ENCODE peak calls at places on chromosomes 1 and 21, in nine cellular contexts. One of them, this sample, is unnamed.
A peak's percentile ranks its signal among the peaks of the same experiment; 100 is the strongest.

GRCh38 chr1:4662723-4663122 is 8.3 kb downstream of the AJAP1 start:
- DNase-seq in ovary: no peak
- DNase-seq in suprapubic skin: no peak
- DNase-seq in H1: no peak
- DNase-seq in upper lobe of left lung: no peak
- DNase-seq in stomach: no peak
- DNase-seq in sigmoid colon: no peak
- DNase-seq in A549: no peak
- DNase-seq in tibial nerve: no peak
- DNase-seq in this sample: no peak

GRCh38 chr1:66217021-66217420 is 316.9 kb upstream of the SGIP1 start:
- DNase-seq in upper lobe of left lung: no peak
- DNase-seq in tibial nerve: no peak
- DNase-seq in suprapubic skin: no peak
- DNase-seq in ovary: no peak
- DNase-seq in stomach: no peak
- DNase-seq in H1: no peak
- DNase-seq in A549: peak; percentile 26
- DNase-seq in sigmoid colon: no peak
- DNase-seq in this sample: no peak

GRCh38 chr21:42164064-42164789 is 54.7 kb upstream of the ABCG1 start:
- DNase-seq in sigmoid colon: peak; percentile 79
- DNase-seq in A549: no peak
- DNase-seq in ovary: no peak
- DNase-seq in stomach: peak; percentile 83
- DNase-seq in suprapubic skin: peak; percentile 81
- DNase-seq in upper lobe of left lung: peak; percentile 78
- DNase-seq in H1: peak; percentile 7
- DNase-seq in tibial nerve: peak; percentile 42
- DNase-seq in this sample: peak; percentile 83

GRCh38 chr1:56872597-56872996 is 18.0 kb downstream of the C8A start:
- DNase-seq in upper lobe of left lung: no peak
- DNase-seq in sigmoid colon: no peak
- DNase-seq in tibial nerve: no peak
- DNase-seq in suprapubic skin: no peak
- DNase-seq in H1: no peak
- DNase-seq in ovary: no peak
- DNase-seq in stomach: no peak
- DNase-seq in A549: no peak
- DNase-seq in this sample: no peak

GRCh38 chr1:168428063-168428731 is 115.6 kb downstream of the XCL2 start:
- DNase-seq in ovary: peak; percentile 24
- DNase-seq in upper lobe of left lung: no peak
- DNase-seq in H1: no peak
- DNase-seq in tibial nerve: no peak
- DNase-seq in stomach: no peak
- DNase-seq in A549: no peak
- DNase-seq in sigmoid colon: peak; percentile 85
- DNase-seq in suprapubic skin: no peak
- DNase-seq in this sample: no peak

GRCh38 chr1:111510003-111510380 is 6.6 kb upstream of the ADORA3 start:
- DNase-seq in H1: no peak
- DNase-seq in upper lobe of left lung: no peak
- DNase-seq in suprapubic skin: no peak
- DNase-seq in tibial nerve: no peak
- DNase-seq in A549: no peak
- DNase-seq in sigmoid colon: peak; percentile 79
- DNase-seq in ovary: no peak
- DNase-seq in stomach: no peak
- DNase-seq in this sample: no peak

GRCh38 chr1:219927298-219927955 is 930 bp downstream of the SLC30A10 start:
- DNase-seq in sigmoid colon: no peak
- DNase-seq in ovary: no peak
- DNase-seq in H1: no peak
- DNase-seq in upper lobe of left lung: no peak
- DNase-seq in tibial nerve: no peak
- DNase-seq in A549: no peak
- DNase-seq in suprapubic skin: no peak
- DNase-seq in stomach: no peak
- DNase-seq in this sample: no peak

GRCh38 chr1:31702836-31703404 is 897 bp downstream of the COL16A1 start:
- DNase-seq in stomach: no peak
- DNase-seq in A549: no peak
- DNase-seq in upper lobe of left lung: no peak
- DNase-seq in sigmoid colon: peak; percentile 65
- DNase-seq in suprapubic skin: no peak
- DNase-seq in H1: no peak
- DNase-seq in ovary: no peak
- DNase-seq in tibial nerve: no peak
- DNase-seq in this sample: no peak

GRCh38 chr1:223712856-223713494 is 636 bp downstream of the CAPN2 start:
- DNase-seq in stomach: no peak
- DNase-seq in A549: no peak
- DNase-seq in sigmoid colon: peak; percentile 74
- DNase-seq in H1: no peak
- DNase-seq in suprapubic skin: no peak
- DNase-seq in upper lobe of left lung: no peak
- DNase-seq in tibial nerve: no peak
- DNase-seq in ovary: no peak
- DNase-seq in this sample: peak; percentile 57

GRCh38 chr1:19643602-19644419 is at the start of gene NBL1:
- DNase-seq in upper lobe of left lung: no peak
- DNase-seq in sigmoid colon: peak; percentile 90
- DNase-seq in ovary: peak; percentile 91
- DNase-seq in stomach: peak; percentile 68
- DNase-seq in tibial nerve: peak; percentile 57
- DNase-seq in H1: no peak
- DNase-seq in suprapubic skin: no peak
- DNase-seq in A549: peak; percentile 41
- DNase-seq in this sample: peak; percentile 84

GRCh38 chr1:15260418-15261154 is 13.6 kb downstream of the FHAD1 start:
- DNase-seq in stomach: no peak
- DNase-seq in A549: no peak
- DNase-seq in suprapubic skin: peak; percentile 24
- DNase-seq in ovary: no peak
- DNase-seq in upper lobe of left lung: no peak
- DNase-seq in sigmoid colon: no peak
- DNase-seq in H1: no peak
- DNase-seq in tibial nerve: no peak
- DNase-seq in this sample: no peak

GRCh38 chr1:7648761-7649384 is 122.2 kb upstream of the VAMP3 start:
- DNase-seq in A549: no peak
- DNase-seq in stomach: peak; percentile 86
- DNase-seq in ovary: no peak
- DNase-seq in suprapubic skin: no peak
- DNase-seq in sigmoid colon: peak; percentile 93
- DNase-seq in upper lobe of left lung: peak; percentile 93
- DNase-seq in H1: no peak
- DNase-seq in tibial nerve: peak; percentile 74
- DNase-seq in this sample: peak; percentile 51

GRCh38 chr1:206687251-206687914 is 2.7 kb downstream of the MAPKAPK2 start:
- DNase-seq in upper lobe of left lung: no peak
- DNase-seq in ovary: no peak
- DNase-seq in A549: no peak
- DNase-seq in sigmoid colon: no peak
- DNase-seq in H1: no peak
- DNase-seq in tibial nerve: no peak
- DNase-seq in suprapubic skin: no peak
- DNase-seq in stomach: no peak
- DNase-seq in this sample: no peak

GRCh38 chr1:207401578-207401977 is 52.5 kb upstream of the CR2 start:
- DNase-seq in tibial nerve: no peak
- DNase-seq in H1: no peak
- DNase-seq in upper lobe of left lung: no peak
- DNase-seq in sigmoid colon: no peak
- DNase-seq in stomach: no peak
- DNase-seq in A549: no peak
- DNase-seq in ovary: no peak
- DNase-seq in suprapubic skin: no peak
- DNase-seq in this sample: no peak

GRCh38 chr1:154861607-154862094 is 8.4 kb downstream of the KCNN3 start:
- DNase-seq in tibial nerve: no peak
- DNase-seq in sigmoid colon: peak; percentile 89
- DNase-seq in A549: no peak
- DNase-seq in stomach: no peak
- DNase-seq in suprapubic skin: no peak
- DNase-seq in H1: no peak
- DNase-seq in upper lobe of left lung: no peak
- DNase-seq in ovary: no peak
- DNase-seq in this sample: no peak

GRCh38 chr1:111804736-111805135 is 49.0 kb downstream of the DDX20 start:
- DNase-seq in tibial nerve: no peak
- DNase-seq in sigmoid colon: no peak
- DNase-seq in upper lobe of left lung: no peak
- DNase-seq in suprapubic skin: no peak
- DNase-seq in stomach: no peak
- DNase-seq in A549: no peak
- DNase-seq in H1: no peak
- DNase-seq in ovary: no peak
- DNase-seq in this sample: no peak

GRCh38 chr1:6935379-6936307 is 150.4 kb downstream of the CAMTA1 start:
- DNase-seq in ovary: no peak
- DNase-seq in sigmoid colon: no peak
- DNase-seq in A549: no peak
- DNase-seq in H1: no peak
- DNase-seq in upper lobe of left lung: no peak
- DNase-seq in tibial nerve: no peak
- DNase-seq in suprapubic skin: no peak
- DNase-seq in stomach: no peak
- DNase-seq in this sample: no peak

DNA sequence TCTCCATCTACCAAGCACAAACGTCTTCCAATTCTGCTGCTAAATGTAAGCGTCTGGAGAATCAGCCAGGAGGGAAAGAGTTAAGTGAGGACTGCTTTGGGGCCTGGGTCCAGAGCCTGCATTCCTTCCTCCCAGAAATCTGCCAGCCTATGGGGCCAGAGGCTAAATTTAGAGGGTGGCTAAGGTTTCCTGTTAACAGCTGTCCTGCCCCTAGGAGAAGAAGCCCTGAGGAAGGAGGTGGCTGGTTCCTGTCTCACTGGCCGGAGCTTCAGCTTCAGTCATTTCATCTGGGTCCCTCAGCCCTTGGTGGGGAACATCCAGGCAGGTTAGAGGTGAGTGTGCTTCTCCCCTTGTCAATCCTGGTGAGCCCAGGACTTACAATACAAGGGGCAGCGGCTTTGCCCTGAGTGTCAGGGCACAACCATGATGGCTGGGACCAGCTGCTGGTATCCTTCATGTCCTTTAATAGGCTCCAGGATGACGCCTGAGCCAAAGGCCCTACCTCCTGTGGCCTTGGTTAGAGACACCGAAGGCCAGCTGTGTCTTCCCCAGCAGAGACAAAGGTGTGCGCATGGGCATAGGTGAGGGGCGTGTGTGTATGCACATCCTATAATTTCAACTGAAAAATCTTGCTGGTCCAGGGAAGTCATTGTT is at the start of gene STYXL2:
- DNase-seq in tibial nerve: no peak
- DNase-seq in ovary: no peak
- DNase-seq in stomach: no peak
- DNase-seq in H1: no peak
- DNase-seq in suprapubic skin: no peak
- DNase-seq in A549: no peak
- DNase-seq in upper lobe of left lung: no peak
- DNase-seq in sigmoid colon: no peak
- DNase-seq in this sample: no peak
- TF ChIP-seq EP300 in tibial nerve: no peak
- TF ChIP-seq EP300 in ovary: no peak
- TF ChIP-seq EP300 in stomach: no peak
- TF ChIP-seq EP300 in H1: no peak
- TF ChIP-seq EP300 in suprapubic skin: no peak
- TF ChIP-seq EP300 in A549: no peak
- TF ChIP-seq EP300 in upper lobe of left lung: no peak
- TF ChIP-seq EP300 in sigmoid colon: no peak
- TF ChIP-seq EP300 in this sample: no peak

DNA sequence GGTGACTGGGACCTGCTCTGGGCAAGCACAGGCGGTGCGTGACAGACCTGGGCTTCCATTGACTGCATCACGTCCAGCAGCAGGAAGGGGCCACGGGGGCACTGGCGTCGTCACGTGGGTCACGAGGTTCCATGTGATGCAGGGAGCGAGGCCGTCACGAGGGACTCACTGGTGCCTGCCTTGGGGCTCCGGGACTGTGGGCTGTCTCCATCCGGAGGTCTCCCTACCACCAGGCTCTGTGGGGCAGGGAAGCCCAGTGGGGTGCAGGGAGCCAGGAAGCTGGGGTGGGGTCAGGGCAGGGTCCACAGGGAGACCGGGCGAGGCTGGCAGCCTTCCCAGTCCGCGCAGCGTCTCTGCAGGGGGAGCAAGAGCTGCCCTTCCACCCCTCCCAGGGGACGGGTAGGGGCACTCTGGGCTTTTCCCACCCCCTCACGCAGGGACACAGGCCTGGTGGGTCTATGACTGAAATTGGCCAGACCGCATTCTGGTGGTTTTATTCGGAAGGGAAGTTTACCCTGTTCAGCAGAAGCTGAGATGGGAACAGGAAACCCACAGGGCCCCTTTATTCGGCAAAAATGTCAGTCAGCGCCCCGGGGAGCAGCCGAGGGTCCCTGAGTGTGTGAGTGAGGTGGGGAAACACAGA is 416 bp upstream of the TNFRSF14 start:
- DNase-seq in tibial nerve: peak; percentile 86
- DNase-seq in A549: no peak
- DNase-seq in suprapubic skin: peak; percentile 94
- DNase-seq in ovary: peak; percentile 83
- DNase-seq in sigmoid colon: peak; percentile 98
- DNase-seq in upper lobe of left lung: peak; percentile 92
- DNase-seq in stomach: peak; percentile 82
- DNase-seq in H1: no peak
- DNase-seq in this sample: peak; percentile 88
- TF ChIP-seq POLR2A in tibial nerve: peak; percentile 80
- TF ChIP-seq POLR2A in A549: no peak
- TF ChIP-seq POLR2A in suprapubic skin: no peak
- TF ChIP-seq POLR2A in ovary: peak; percentile 78
- TF ChIP-seq POLR2A in sigmoid colon: peak; percentile 77
- TF ChIP-seq POLR2A in upper lobe of left lung: peak; percentile 61
- TF ChIP-seq POLR2A in stomach: no peak
- TF ChIP-seq POLR2A in H1: no peak
- TF ChIP-seq POLR2A in this sample: peak; percentile 64

GRCh38 chr1:27992271-27992670 is 32.5 kb downstream of the XKR8 start:
- DNase-seq in tibial nerve: no peak
- DNase-seq in suprapubic skin: no peak
- DNase-seq in H1: no peak
- DNase-seq in A549: no peak
- DNase-seq in sigmoid colon: no peak
- DNase-seq in ovary: no peak
- DNase-seq in stomach: no peak
- DNase-seq in upper lobe of left lung: peak; percentile 56
- DNase-seq in this sample: no peak
- TF ChIP-seq EP300 in tibial nerve: no peak
- TF ChIP-seq EP300 in suprapubic skin: no peak
- TF ChIP-seq EP300 in H1: no peak
- TF ChIP-seq EP300 in A549: no peak
- TF ChIP-seq EP300 in sigmoid colon: no peak
- TF ChIP-seq EP300 in ovary: no peak
- TF ChIP-seq EP300 in stomach: no peak
- TF ChIP-seq EP300 in upper lobe of left lung: no peak
- TF ChIP-seq EP300 in this sample: no peak

DNA sequence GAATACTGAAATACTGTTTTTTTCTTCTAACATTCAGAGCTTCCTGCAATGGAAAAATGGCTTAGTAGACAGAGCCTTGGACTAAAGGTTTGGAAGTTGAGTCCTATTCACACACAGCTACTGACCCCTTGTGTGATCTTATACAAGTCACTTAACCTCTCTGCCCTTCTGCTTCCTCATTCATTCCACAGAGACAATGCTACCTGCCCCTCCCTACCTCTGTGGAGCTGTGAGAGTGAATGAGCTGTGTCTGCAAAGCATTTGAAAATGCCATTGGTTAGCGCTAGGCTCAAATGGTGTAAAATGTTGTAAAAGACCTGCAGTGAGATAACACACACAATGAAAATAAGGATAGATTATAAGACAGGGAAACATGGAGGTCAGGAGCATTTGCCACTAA is 214.4 kb downstream of the BARHL2 start:
- DNase-seq in sigmoid colon: no peak
- DNase-seq in stomach: no peak
- DNase-seq in ovary: no peak
- DNase-seq in upper lobe of left lung: no peak
- DNase-seq in tibial nerve: no peak
- DNase-seq in H1: no peak
- DNase-seq in suprapubic skin: no peak
- DNase-seq in A549: no peak
- DNase-seq in this sample: no peak
- TF ChIP-seq POLR2A in sigmoid colon: no peak
- TF ChIP-seq POLR2A in stomach: no peak
- TF ChIP-seq POLR2A in ovary: no peak
- TF ChIP-seq POLR2A in upper lobe of left lung: no peak
- TF ChIP-seq POLR2A in tibial nerve: no peak
- TF ChIP-seq POLR2A in H1: no peak
- TF ChIP-seq POLR2A in suprapubic skin: no peak
- TF ChIP-seq POLR2A in A549: no peak
- TF ChIP-seq POLR2A in this sample: no peak

This sample was measured in transverse colon.